ENCODE peak calls at places on chromosomes 1 and 21, in six cellular contexts. One of them, this sample, is unnamed.

GRCh38 chr1:165842363-165843129 is 15.1 kb downstream of the UCK2 start:
- DNase-seq in neural progenitor cell: no peak
- DNase-seq in GM23248: peak
- DNase-seq in PC-3: peak
- DNase-seq in HCT116: no peak
- DNase-seq in SK-N-SH: no peak
- DNase-seq in this sample: peak

GRCh38 chr1:85583355-85584263 is 3.0 kb downstream of the CCN1 start:
- DNase-seq in neural progenitor cell: no peak
- DNase-seq in GM23248: no peak
- DNase-seq in PC-3: peak
- DNase-seq in HCT116: no peak
- DNase-seq in SK-N-SH: no peak
- DNase-seq in this sample: no peak

GRCh38 chr1:31567956-31568570 is 8.3 kb upstream of the TINAGL1 start:
- DNase-seq in neural progenitor cell: no peak
- DNase-seq in GM23248: peak
- DNase-seq in PC-3: no peak
- DNase-seq in HCT116: no peak
- DNase-seq in SK-N-SH: no peak
- DNase-seq in this sample: no peak

GRCh38 chr1:39370602-39371001 is 120.8 kb upstream of the BMP8A start:
- DNase-seq in neural progenitor cell: no peak
- DNase-seq in GM23248: no peak
- DNase-seq in PC-3: no peak
- DNase-seq in HCT116: no peak
- DNase-seq in SK-N-SH: no peak
- DNase-seq in this sample: no peak

GRCh38 chr1:155177192-155177917 is 3.7 kb downstream of the TRIM46 start:
- DNase-seq in neural progenitor cell: no peak
- DNase-seq in GM23248: no peak
- DNase-seq in PC-3: peak
- DNase-seq in HCT116: no peak
- DNase-seq in SK-N-SH: peak
- DNase-seq in this sample: no peak

GRCh38 chr21:33286600-33287456 is 20.7 kb downstream of the IL10RB start:
- DNase-seq in neural progenitor cell: no peak
- DNase-seq in GM23248: peak
- DNase-seq in PC-3: peak
- DNase-seq in HCT116: peak
- DNase-seq in SK-N-SH: no peak
- DNase-seq in this sample: no peak

GRCh38 chr21:36260030-36260787 is 59.8 kb upstream of the MORC3 start:
- DNase-seq in neural progenitor cell: peak
- DNase-seq in GM23248: peak
- DNase-seq in PC-3: peak
- DNase-seq in HCT116: peak
- DNase-seq in SK-N-SH: peak
- DNase-seq in this sample: peak

GRCh38 chr1:218813247-218813646 is 360.4 kb upstream of the LYPLAL1 start:
- DNase-seq in neural progenitor cell: no peak
- DNase-seq in GM23248: peak
- DNase-seq in PC-3: peak
- DNase-seq in HCT116: no peak
- DNase-seq in SK-N-SH: no peak
- DNase-seq in this sample: no peak

GRCh38 chr1:44505210-44505993 is 100.3 kb downstream of the RNF220 start:
- DNase-seq in neural progenitor cell: peak
- DNase-seq in GM23248: no peak
- DNase-seq in PC-3: no peak
- DNase-seq in HCT116: no peak
- DNase-seq in SK-N-SH: no peak
- DNase-seq in this sample: no peak

GRCh38 chr1:36157115-36157903 is 1.3 kb downstream of the MAP7D1 start:
- DNase-seq in neural progenitor cell: peak
- DNase-seq in GM23248: peak
- DNase-seq in PC-3: peak
- DNase-seq in HCT116: no peak
- DNase-seq in SK-N-SH: peak
- DNase-seq in this sample: no peak

GRCh38 chr1:82506970-82507369 is 706.2 kb downstream of the ADGRL2 start:
- DNase-seq in neural progenitor cell: no peak
- DNase-seq in GM23248: no peak
- DNase-seq in PC-3: no peak
- DNase-seq in HCT116: no peak
- DNase-seq in SK-N-SH: no peak
- DNase-seq in this sample: no peak

GRCh38 chr1:167899253-167899681 is 14.7 kb downstream of the ADCY10 start:
- DNase-seq in neural progenitor cell: no peak
- DNase-seq in GM23248: peak
- DNase-seq in PC-3: no peak
- DNase-seq in HCT116: no peak
- DNase-seq in SK-N-SH: no peak
- DNase-seq in this sample: no peak

GRCh38 chr1:30525980-30526651 is 197.3 kb downstream of the MATN1 start:
- DNase-seq in neural progenitor cell: no peak
- DNase-seq in GM23248: peak
- DNase-seq in PC-3: peak
- DNase-seq in HCT116: peak
- DNase-seq in SK-N-SH: no peak
- DNase-seq in this sample: no peak

GRCh38 chr21:44349847-44350772 is 3.3 kb upstream of the TRPM2 start:
- DNase-seq in neural progenitor cell: no peak
- DNase-seq in GM23248: no peak
- DNase-seq in PC-3: no peak
- DNase-seq in HCT116: no peak
- DNase-seq in SK-N-SH: no peak
- DNase-seq in this sample: no peak

GRCh38 chr1:153611356-153611755 is 1.6 kb downstream of the S100A16 start:
- DNase-seq in neural progenitor cell: no peak
- DNase-seq in GM23248: peak
- DNase-seq in PC-3: no peak
- DNase-seq in HCT116: no peak
- DNase-seq in SK-N-SH: no peak
- DNase-seq in this sample: no peak
- H3K4me3 ChIP-seq in neural progenitor cell: no peak
- H3K4me3 ChIP-seq in GM23248: peak
- H3K4me3 ChIP-seq in PC-3: peak
- H3K4me3 ChIP-seq in HCT116: peak
- H3K4me3 ChIP-seq in SK-N-SH: peak
- H3K4me3 ChIP-seq in this sample: no peak

DNA sequence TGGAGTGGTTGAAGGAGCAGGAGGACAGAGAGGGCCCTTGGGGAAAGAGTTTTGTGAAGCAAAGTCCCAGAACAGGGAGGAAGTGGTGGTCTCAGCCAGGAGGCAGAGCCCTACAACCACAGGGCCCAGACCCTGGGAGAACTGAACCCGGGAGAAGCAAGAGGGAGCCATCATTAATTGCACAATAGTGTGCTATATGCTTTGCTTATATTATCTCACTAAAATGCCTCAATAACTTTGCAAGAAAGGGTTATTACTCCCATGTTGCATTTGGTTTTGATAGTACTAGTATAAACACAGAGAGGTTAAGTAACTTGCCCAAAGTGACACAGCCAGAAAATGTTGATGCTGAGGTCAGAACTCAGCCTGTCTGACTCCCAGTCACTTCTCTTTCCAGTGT is 124.3 kb downstream of the FOXD2 start:
- DNase-seq in neural progenitor cell: no peak
- DNase-seq in GM23248: no peak
- DNase-seq in PC-3: no peak
- DNase-seq in HCT116: no peak
- DNase-seq in SK-N-SH: no peak
- DNase-seq in this sample: no peak
- H3K9ac ChIP-seq in neural progenitor cell: no peak
- H3K9ac ChIP-seq in GM23248: no peak
- H3K9ac ChIP-seq in PC-3: no peak
- H3K9ac ChIP-seq in HCT116: no peak
- H3K9ac ChIP-seq in SK-N-SH: no peak
- H3K9ac ChIP-seq in this sample: no peak

GRCh38 chr1:5575396-5576110 is 416.7 kb downstream of the NPHP4 start:
- DNase-seq in neural progenitor cell: no peak
- DNase-seq in GM23248: no peak
- DNase-seq in PC-3: no peak
- DNase-seq in HCT116: no peak
- DNase-seq in SK-N-SH: no peak
- DNase-seq in this sample: no peak
- TF ChIP-seq EZH2phosphoT487 in neural progenitor cell: no peak
- TF ChIP-seq EZH2phosphoT487 in GM23248: no peak
- TF ChIP-seq EZH2phosphoT487 in PC-3: no peak
- TF ChIP-seq EZH2phosphoT487 in HCT116: no peak
- TF ChIP-seq EZH2phosphoT487 in SK-N-SH: no peak
- TF ChIP-seq EZH2phosphoT487 in this sample: no peak

DNA sequence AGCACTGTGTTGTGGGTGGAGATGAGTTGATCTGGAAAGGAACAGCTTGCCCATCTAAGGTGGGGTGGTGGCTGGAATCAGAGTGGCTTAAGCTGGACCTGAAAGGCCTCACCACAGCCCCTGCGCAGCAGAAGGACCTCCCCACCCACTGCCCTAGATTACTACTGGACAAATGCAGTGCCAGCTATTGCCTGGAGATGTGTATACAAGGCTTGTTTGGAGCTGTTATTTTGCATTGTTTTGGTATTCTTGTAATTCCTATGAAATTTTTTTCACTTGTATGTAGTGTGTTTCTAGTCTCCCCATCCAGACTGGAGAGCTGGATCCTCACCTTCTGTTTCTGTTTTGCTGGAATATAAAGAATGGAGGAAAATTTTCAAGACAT is 1.3 kb upstream of the SLC30A1 start:
- DNase-seq in neural progenitor cell: peak
- DNase-seq in GM23248: peak
- DNase-seq in PC-3: no peak
- DNase-seq in HCT116: no peak
- DNase-seq in SK-N-SH: no peak
- DNase-seq in this sample: peak
- H3K4me3 ChIP-seq in neural progenitor cell: no peak
- H3K4me3 ChIP-seq in GM23248: peak
- H3K4me3 ChIP-seq in PC-3: peak
- H3K4me3 ChIP-seq in HCT116: no peak
- H3K4me3 ChIP-seq in SK-N-SH: no peak
- H3K4me3 ChIP-seq in this sample: peak

GRCh38 chr1:230863449-230863848 is 4.9 kb downstream of the C1orf198 start:
- DNase-seq in neural progenitor cell: no peak
- DNase-seq in GM23248: no peak
- DNase-seq in PC-3: peak
- DNase-seq in HCT116: no peak
- DNase-seq in SK-N-SH: no peak
- DNase-seq in this sample: no peak
- H3K9ac ChIP-seq in neural progenitor cell: no peak
- H3K9ac ChIP-seq in GM23248: no peak
- H3K9ac ChIP-seq in PC-3: no peak
- H3K9ac ChIP-seq in HCT116: no peak
- H3K9ac ChIP-seq in SK-N-SH: no peak
- H3K9ac ChIP-seq in this sample: no peak

DNA sequence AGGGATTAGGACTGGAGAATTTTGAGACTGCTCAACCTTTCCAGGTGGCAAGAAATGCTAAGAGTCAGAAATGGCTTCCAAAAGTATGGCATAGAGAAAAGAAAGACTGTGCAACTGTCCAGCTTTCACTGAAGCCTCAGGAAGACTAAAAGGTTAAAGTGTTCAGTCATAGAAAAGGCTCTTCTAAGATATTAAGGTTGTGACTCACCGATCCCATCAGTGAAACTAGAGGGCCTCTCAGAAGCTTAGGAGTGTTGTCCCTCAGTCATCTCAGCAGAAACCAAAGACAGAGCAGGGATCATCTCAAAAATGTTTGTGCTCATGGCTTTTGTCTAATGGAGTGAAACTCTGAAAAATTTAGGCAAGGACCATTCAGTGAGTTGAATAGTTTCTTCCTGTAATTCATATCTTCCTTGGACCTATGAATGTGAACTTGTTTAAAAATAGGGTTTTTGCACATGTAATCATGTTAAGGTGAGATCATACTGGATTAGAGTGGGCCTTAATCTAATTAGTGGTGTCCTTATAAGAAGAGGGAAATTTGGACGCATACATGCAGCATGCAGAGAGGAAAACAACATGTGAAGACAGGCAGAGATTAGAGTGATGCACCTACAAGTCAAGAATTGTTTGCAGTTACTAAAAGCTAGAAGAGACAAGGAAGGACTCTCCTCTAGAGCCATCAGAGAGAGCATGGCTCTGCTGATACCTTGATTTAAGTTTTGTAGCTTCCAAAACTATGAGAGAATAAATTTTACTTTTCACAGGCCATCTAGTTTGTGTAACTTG is 71.3 kb downstream of the RPE65 start:
- DNase-seq in neural progenitor cell: no peak
- DNase-seq in GM23248: peak
- DNase-seq in PC-3: peak
- DNase-seq in HCT116: peak
- DNase-seq in SK-N-SH: no peak
- DNase-seq in this sample: no peak
- TF ChIP-seq EZH2phosphoT487 in neural progenitor cell: no peak
- TF ChIP-seq EZH2phosphoT487 in GM23248: no peak
- TF ChIP-seq EZH2phosphoT487 in PC-3: no peak
- TF ChIP-seq EZH2phosphoT487 in HCT116: no peak
- TF ChIP-seq EZH2phosphoT487 in SK-N-SH: no peak
- TF ChIP-seq EZH2phosphoT487 in this sample: no peak